ENCODE peak calls at places on chromosome 18, in eight cellular contexts. One of them, this sample, is unnamed.

GRCh38 chr18:54193786-54194185 is 30.7 kb downstream of the MBD2 start:
- DNase-seq in GM23248: no peak
- DNase-seq in sigmoid colon: no peak
- DNase-seq in cardiac fibroblast: no peak
- DNase-seq in GM06990: no peak
- DNase-seq in tibial artery: no peak
- DNase-seq in lower lobe of right lung: no peak
- DNase-seq in fibroblast of lung: no peak
- DNase-seq in this sample: no peak

GRCh38 chr18:58525928-58526424 is 102.9 kb downstream of the ALPK2 start:
- DNase-seq in lower lobe of right lung: no peak
- DNase-seq in cardiac fibroblast: no peak
- DNase-seq in sigmoid colon: no peak
- DNase-seq in tibial artery: no peak
- DNase-seq in GM23248: no peak
- DNase-seq in GM06990: no peak
- DNase-seq in fibroblast of lung: no peak
- DNase-seq in this sample: no peak

GRCh38 chr18:50986360-50987087 is 18.7 kb downstream of the ELAC1 start:
- DNase-seq in sigmoid colon: no peak
- DNase-seq in GM23248: peak; percentile 84
- DNase-seq in GM06990: no peak
- DNase-seq in tibial artery: no peak
- DNase-seq in lower lobe of right lung: no peak
- DNase-seq in cardiac fibroblast: peak; percentile 41
- DNase-seq in fibroblast of lung: no peak
- DNase-seq in this sample: no peak

GRCh38 chr18:59623456-59624383 is 73.5 kb downstream of the CCBE1 start:
- DNase-seq in GM23248: peak; percentile 75
- DNase-seq in cardiac fibroblast: peak; percentile 83
- DNase-seq in GM06990: no peak
- DNase-seq in fibroblast of lung: peak; percentile 73
- DNase-seq in tibial artery: no peak
- DNase-seq in sigmoid colon: no peak
- DNase-seq in lower lobe of right lung: no peak
- DNase-seq in this sample: no peak

GRCh38 chr18:32271649-32272324 is 81.9 kb downstream of the MEP1B start:
- DNase-seq in lower lobe of right lung: no peak
- DNase-seq in sigmoid colon: no peak
- DNase-seq in cardiac fibroblast: peak; percentile 64
- DNase-seq in GM06990: no peak
- DNase-seq in fibroblast of lung: peak; percentile 64
- DNase-seq in GM23248: peak; percentile 69
- DNase-seq in tibial artery: no peak
- DNase-seq in this sample: no peak

GRCh38 chr18:3074094-3074493 is 61.1 kb upstream of the LPIN2 start:
- DNase-seq in fibroblast of lung: no peak
- DNase-seq in lower lobe of right lung: no peak
- DNase-seq in GM06990: no peak
- DNase-seq in tibial artery: no peak
- DNase-seq in cardiac fibroblast: no peak
- DNase-seq in sigmoid colon: no peak
- DNase-seq in GM23248: no peak
- DNase-seq in this sample: no peak

GRCh38 chr18:26925313-26925712 is 59.8 kb upstream of the AQP4 start:
- DNase-seq in fibroblast of lung: no peak
- DNase-seq in tibial artery: no peak
- DNase-seq in GM06990: no peak
- DNase-seq in GM23248: no peak
- DNase-seq in lower lobe of right lung: no peak
- DNase-seq in sigmoid colon: no peak
- DNase-seq in cardiac fibroblast: no peak
- DNase-seq in this sample: no peak

GRCh38 chr18:3440340-3440739 is 9.6 kb upstream of the TGIF1 start:
- DNase-seq in GM06990: no peak
- DNase-seq in GM23248: no peak
- DNase-seq in tibial artery: no peak
- DNase-seq in fibroblast of lung: no peak
- DNase-seq in lower lobe of right lung: no peak
- DNase-seq in sigmoid colon: no peak
- DNase-seq in cardiac fibroblast: no peak
- DNase-seq in this sample: no peak

GRCh38 chr18:32048507-32049091 is 30.0 kb downstream of the RNF125 start:
- DNase-seq in cardiac fibroblast: peak; percentile 88
- DNase-seq in lower lobe of right lung: peak; percentile 49
- DNase-seq in GM06990: peak; percentile 20
- DNase-seq in GM23248: peak; percentile 86
- DNase-seq in sigmoid colon: peak; percentile 72
- DNase-seq in fibroblast of lung: peak; percentile 33
- DNase-seq in tibial artery: no peak
- DNase-seq in this sample: peak; percentile 65

GRCh38 chr18:42028232-42028832 is 73.3 kb downstream of the PIK3C3 start:
- DNase-seq in cardiac fibroblast: peak; percentile 60
- DNase-seq in tibial artery: no peak
- DNase-seq in GM06990: no peak
- DNase-seq in fibroblast of lung: peak; percentile 47
- DNase-seq in GM23248: peak; percentile 62
- DNase-seq in lower lobe of right lung: no peak
- DNase-seq in sigmoid colon: no peak
- DNase-seq in this sample: no peak

GRCh38 chr18:2826581-2826980 is 20.2 kb upstream of the EMILIN2 start:
- DNase-seq in lower lobe of right lung: no peak
- DNase-seq in tibial artery: no peak
- DNase-seq in fibroblast of lung: peak; percentile 53
- DNase-seq in cardiac fibroblast: peak; percentile 47
- DNase-seq in sigmoid colon: peak; percentile 69
- DNase-seq in GM23248: peak; percentile 69
- DNase-seq in GM06990: no peak
- DNase-seq in this sample: peak; percentile 61

GRCh38 chr18:29488617-29489016 is 1311.7 kb upstream of the CDH2 start:
- DNase-seq in GM23248: peak; percentile 1
- DNase-seq in GM06990: no peak
- DNase-seq in tibial artery: no peak
- DNase-seq in fibroblast of lung: peak; percentile 36
- DNase-seq in lower lobe of right lung: no peak
- DNase-seq in cardiac fibroblast: peak; percentile 53
- DNase-seq in sigmoid colon: no peak
- DNase-seq in this sample: no peak

GRCh38 chr18:56890632-56891031 is 239.5 kb downstream of the WDR7 start:
- DNase-seq in tibial artery: no peak
- DNase-seq in sigmoid colon: no peak
- DNase-seq in fibroblast of lung: peak; percentile 79
- DNase-seq in lower lobe of right lung: no peak
- DNase-seq in GM06990: no peak
- DNase-seq in cardiac fibroblast: peak; percentile 95
- DNase-seq in GM23248: peak; percentile 87
- DNase-seq in this sample: no peak

GRCh38 chr18:37564796-37565137 is 831 bp downstream of the CELF4 start:
- DNase-seq in tibial artery: no peak
- DNase-seq in GM06990: no peak
- DNase-seq in lower lobe of right lung: peak; percentile 69
- DNase-seq in GM23248: peak; percentile 66
- DNase-seq in fibroblast of lung: peak; percentile 48
- DNase-seq in sigmoid colon: peak; percentile 70
- DNase-seq in cardiac fibroblast: peak; percentile 35
- DNase-seq in this sample: peak; percentile 79

GRCh38 chr18:10094154-10094553 is 180.3 kb downstream of the VAPA start:
- DNase-seq in tibial artery: no peak
- DNase-seq in sigmoid colon: no peak
- DNase-seq in cardiac fibroblast: peak; percentile 63
- DNase-seq in GM23248: peak; percentile 72
- DNase-seq in GM06990: no peak
- DNase-seq in fibroblast of lung: peak; percentile 38
- DNase-seq in lower lobe of right lung: no peak
- DNase-seq in this sample: no peak

GRCh38 chr18:60020107-60020925 is 120.5 kb downstream of the PMAIP1 start:
- DNase-seq in tibial artery: no peak
- DNase-seq in GM06990: no peak
- DNase-seq in fibroblast of lung: peak; percentile 46
- DNase-seq in GM23248: peak; percentile 28
- DNase-seq in sigmoid colon: no peak
- DNase-seq in cardiac fibroblast: no peak
- DNase-seq in lower lobe of right lung: no peak
- DNase-seq in this sample: no peak

DNA sequence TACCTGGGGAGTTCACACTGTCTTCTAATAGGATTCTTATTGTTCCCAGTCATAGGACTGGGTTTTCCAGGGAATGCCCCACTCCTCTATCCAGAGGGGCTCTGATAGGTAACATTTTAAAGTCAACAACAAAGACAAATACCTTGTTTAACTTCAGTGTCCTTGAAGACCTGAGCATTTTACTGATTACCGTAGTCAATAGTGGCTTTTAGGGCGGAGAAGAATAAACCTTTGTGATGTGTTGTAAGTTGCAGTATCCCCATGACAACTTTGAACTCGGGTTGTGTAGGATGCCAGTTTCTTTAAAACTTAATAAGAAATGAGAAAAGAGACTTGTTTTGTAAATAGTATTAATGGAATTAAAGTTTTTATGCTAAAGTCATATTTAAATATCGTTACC is 5.9 kb downstream of the GATA6 start:
- DNase-seq in GM23248: no peak
- DNase-seq in tibial artery: no peak
- DNase-seq in sigmoid colon: no peak
- DNase-seq in lower lobe of right lung: no peak
- DNase-seq in fibroblast of lung: no peak
- DNase-seq in GM06990: no peak
- DNase-seq in cardiac fibroblast: peak; percentile 9
- DNase-seq in this sample: no peak
- H3K4me3 ChIP-seq in GM23248: no peak overlapping the region
- H3K4me3 ChIP-seq in tibial artery: peak overlapping the region; percentile 98
- H3K4me3 ChIP-seq in sigmoid colon: no peak overlapping the region
- H3K4me3 ChIP-seq in lower lobe of right lung: peak overlapping the region; percentile 79
- H3K4me3 ChIP-seq in fibroblast of lung: no peak overlapping the region
- H3K4me3 ChIP-seq in GM06990: no peak overlapping the region
- H3K4me3 ChIP-seq in cardiac fibroblast: peak overlapping the region; percentile 66
- H3K4me3 ChIP-seq in this sample: peak overlapping the region; percentile 66

DNA sequence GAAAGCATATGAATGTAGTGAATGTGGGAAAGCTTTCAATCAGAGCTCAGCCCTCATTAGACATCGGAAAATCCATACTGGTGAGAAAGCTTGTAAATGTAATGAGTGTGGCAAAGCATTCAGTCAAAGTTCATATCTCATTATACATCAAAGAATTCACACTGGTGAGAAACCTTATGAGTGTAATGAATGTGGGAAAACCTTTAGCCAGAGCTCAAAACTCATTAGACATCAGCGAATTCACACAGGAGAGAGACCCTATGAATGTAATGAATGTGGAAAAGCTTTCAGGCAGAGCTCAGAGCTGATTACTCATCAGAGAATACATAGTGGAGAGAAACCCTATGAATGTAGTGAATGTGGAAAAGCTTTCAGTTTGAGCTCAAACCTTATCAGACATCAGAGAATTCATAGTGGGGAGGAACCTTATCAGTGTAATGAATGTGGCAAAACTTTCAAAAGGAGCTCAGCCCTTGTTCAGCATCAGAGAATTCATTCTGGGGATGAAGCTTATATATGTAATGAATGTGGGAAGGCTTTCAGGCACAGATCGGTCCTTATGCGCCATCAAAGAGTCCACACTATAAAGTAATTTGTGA is 5.0 kb downstream of the ZNF397 start:
- DNase-seq in GM06990: no peak
- DNase-seq in fibroblast of lung: no peak
- DNase-seq in cardiac fibroblast: no peak
- DNase-seq in GM23248: no peak
- DNase-seq in tibial artery: no peak
- DNase-seq in lower lobe of right lung: no peak
- DNase-seq in sigmoid colon: no peak
- DNase-seq in this sample: no peak
- H3K4me3 ChIP-seq in GM06990: no peak overlapping the region
- H3K4me3 ChIP-seq in fibroblast of lung: no peak overlapping the region
- H3K4me3 ChIP-seq in cardiac fibroblast: no peak overlapping the region
- H3K4me3 ChIP-seq in GM23248: no peak overlapping the region
- H3K4me3 ChIP-seq in tibial artery: no peak overlapping the region
- H3K4me3 ChIP-seq in lower lobe of right lung: no peak overlapping the region
- H3K4me3 ChIP-seq in sigmoid colon: no peak overlapping the region
- H3K4me3 ChIP-seq in this sample: no peak overlapping the region

DNA sequence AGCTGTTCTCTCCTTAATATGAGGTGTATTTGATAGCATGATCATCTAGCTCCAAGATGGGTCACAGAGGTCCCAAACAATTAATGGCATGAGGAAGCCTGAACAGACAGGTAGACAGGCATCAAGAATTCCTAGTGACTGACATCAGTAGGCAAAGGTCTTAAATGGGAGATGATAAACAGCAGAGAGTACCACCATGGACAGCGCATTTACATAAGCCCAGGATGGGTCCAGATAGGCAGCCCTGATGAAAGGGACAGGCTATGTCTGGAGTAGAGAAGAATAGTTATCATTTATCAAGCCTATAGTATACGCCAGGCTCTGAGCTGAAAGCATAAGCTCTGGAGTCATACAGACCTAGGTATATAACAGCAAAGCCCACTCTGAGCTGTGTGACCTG is 434.7 kb upstream of the SETBP1 start:
- DNase-seq in sigmoid colon: no peak
- DNase-seq in fibroblast of lung: peak; percentile 5
- DNase-seq in tibial artery: no peak
- DNase-seq in cardiac fibroblast: peak; percentile 4
- DNase-seq in GM23248: peak; percentile 1
- DNase-seq in lower lobe of right lung: no peak
- DNase-seq in GM06990: no peak
- DNase-seq in this sample: no peak
- H3K4me3 ChIP-seq in sigmoid colon: no peak overlapping the region
- H3K4me3 ChIP-seq in fibroblast of lung: no peak overlapping the region
- H3K4me3 ChIP-seq in tibial artery: no peak overlapping the region
- H3K4me3 ChIP-seq in cardiac fibroblast: no peak overlapping the region
- H3K4me3 ChIP-seq in GM23248: no peak overlapping the region
- H3K4me3 ChIP-seq in lower lobe of right lung: no peak overlapping the region
- H3K4me3 ChIP-seq in GM06990: no peak overlapping the region
- H3K4me3 ChIP-seq in this sample: no peak overlapping the region

GRCh38 chr18:35264409-35264808 is 23.6 kb downstream of the ZNF397 start:
- DNase-seq in lower lobe of right lung: no peak
- DNase-seq in GM06990: no peak
- DNase-seq in cardiac fibroblast: no peak
- DNase-seq in sigmoid colon: no peak
- DNase-seq in GM23248: no peak
- DNase-seq in fibroblast of lung: no peak
- DNase-seq in tibial artery: no peak
- DNase-seq in this sample: no peak

GRCh38 chr18:35267161-35267651 is 22.8 kb downstream of the ZSCAN30 start:
- DNase-seq in fibroblast of lung: peak; percentile 74
- DNase-seq in sigmoid colon: peak; percentile 93
- DNase-seq in cardiac fibroblast: peak; percentile 47
- DNase-seq in GM23248: peak; percentile 54
- DNase-seq in GM06990: peak; percentile 62
- DNase-seq in lower lobe of right lung: peak; percentile 87
- DNase-seq in tibial artery: peak; percentile 90
- DNase-seq in this sample: peak; percentile 93

GRCh38 chr18:35271656-35272055 is 18.4 kb downstream of the ZSCAN30 start:
- DNase-seq in fibroblast of lung: no peak
- DNase-seq in sigmoid colon: no peak
- DNase-seq in GM06990: no peak
- DNase-seq in lower lobe of right lung: no peak
- DNase-seq in tibial artery: no peak
- DNase-seq in cardiac fibroblast: no peak
- DNase-seq in GM23248: no peak
- DNase-seq in this sample: no peak

GRCh38 chr18:35267809-35268208 is 22.2 kb downstream of the ZSCAN30 start:
- DNase-seq in tibial artery: no peak
- DNase-seq in cardiac fibroblast: no peak
- DNase-seq in lower lobe of right lung: peak; percentile 60
- DNase-seq in GM06990: no peak
- DNase-seq in GM23248: no peak
- DNase-seq in sigmoid colon: peak; percentile 67
- DNase-seq in fibroblast of lung: no peak
- DNase-seq in this sample: peak; percentile 74

GRCh38 chr18:35268811-35269210 is 21.2 kb downstream of the ZSCAN30 start:
- DNase-seq in fibroblast of lung: no peak
- DNase-seq in GM23248: no peak
- DNase-seq in cardiac fibroblast: no peak
- DNase-seq in sigmoid colon: no peak
- DNase-seq in lower lobe of right lung: no peak
- DNase-seq in tibial artery: no peak
- DNase-seq in GM06990: no peak
- DNase-seq in this sample: no peak
- H3K4me3 ChIP-seq in fibroblast of lung: no peak overlapping the region
- H3K4me3 ChIP-seq in GM23248: no peak overlapping the region
- H3K4me3 ChIP-seq in cardiac fibroblast: no peak overlapping the region
- H3K4me3 ChIP-seq in sigmoid colon: no peak overlapping the region
- H3K4me3 ChIP-seq in lower lobe of right lung: no peak overlapping the region
- H3K4me3 ChIP-seq in tibial artery: no peak overlapping the region
- H3K4me3 ChIP-seq in GM06990: no peak overlapping the region
- H3K4me3 ChIP-seq in this sample: no peak overlapping the region

This sample was measured in right cardiac atrium.